ENCODE peak calls at places on chromosomes 1 and 21, in five cellular contexts. N is activated T-helper 1 cell treated with Interleukin-2 at 50 U/mL for 16 hours; E is endothelial cell of umbilical vein; X is PC-3; F is CD8-positive, alpha-beta memory T cell. Q is an unnamed sample.

GRCh38 chr1:81922955-81923354 is 122.2 kb downstream of the ADGRL2 start:
- DNase-seq in N (no peak), E (no peak), X (no peak), F (no peak), Q (no peak)

GRCh38 chr1:235763962-235764361 is 102.7 kb downstream of the LYST start:
- DNase-seq in N (no peak), E (no peak), X (no peak), F (no peak), Q (no peak)

GRCh38 chr1:220219136-220219442 is 53.2 kb downstream of the RAB3GAP2 start:
- DNase-seq in N (no peak), E (no peak), X (no peak), F (no peak), Q (no peak)

GRCh38 chr1:63969461-63969893 is 195.7 kb downstream of the ROR1 start:
- DNase-seq in N (no peak), E (no peak), X (peak), F (no peak), Q (no peak)

GRCh38 chr21:45060675-45061311 is 13.6 kb upstream of the ADARB1 start:
- DNase-seq in N (no peak), E (no peak), X (no peak), F (no peak), Q (no peak)

GRCh38 chr1:10841059-10841458 is 44.6 kb upstream of the CASZ1 start:
- DNase-seq in N (no peak), E (no peak), X (no peak), F (no peak), Q (no peak)

GRCh38 chr1:154943649-154944421 is 7.3 kb upstream of the PMVK start:
- DNase-seq in N (no peak), E (peak), X (peak), F (no peak), Q (no peak)

GRCh38 chr1:108803548-108803947 is 53.3 kb downstream of the AKNAD1 start:
- DNase-seq in N (no peak), E (no peak), X (no peak), F (no peak), Q (no peak)

GRCh38 chr21:45575993-45576837 is 34.0 kb upstream of the SLC19A1 start:
- DNase-seq in N (no peak), E (no peak), X (no peak), F (no peak), Q (no peak)

GRCh38 chr1:8866792-8867415 is 11.6 kb downstream of the ENO1 start:
- DNase-seq in N (no peak), E (no peak), X (no peak), F (no peak), Q (no peak)

GRCh38 chr1:248820041-248820585 is 5.6 kb downstream of the SH3BP5L start:
- DNase-seq in N (no peak), E (no peak), X (no peak), F (no peak), Q (no peak)

GRCh38 chr21:45822429-45823099 is 159.0 kb upstream of the COL6A1 start:
- DNase-seq in N (no peak), E (no peak), X (no peak), F (no peak), Q (no peak)

GRCh38 chr1:91427741-91428140 is 23.1 kb upstream of the HFM1 start:
- DNase-seq in N (no peak), E (no peak), X (no peak), F (no peak), Q (no peak)

GRCh38 chr1:113812661-113813135 is 422 bp upstream of the RSBN1 start:
- DNase-seq in N (no peak), E (no peak), X (no peak), F (no peak), Q (no peak)

GRCh38 chr1:38151399-38151798 is 104.8 kb upstream of the POU3F1 start:
- DNase-seq in N (no peak), E (no peak), X (no peak), F (no peak), Q (no peak)

GRCh38 chr1:230231739-230232075 is 164.7 kb downstream of the GALNT2 start:
- DNase-seq in N (no peak), E (no peak), X (no peak), F (no peak), Q (no peak)

GRCh38 chr1:65343286-65343685 is 33.9 kb downstream of the DNAJC6 start:
- DNase-seq in N (no peak), E (no peak), X (peak), F (no peak), Q (no peak)

GRCh38 chr1:83058327-83058726 is 940.6 kb downstream of the TTLL7 start:
- DNase-seq in N (no peak), E (no peak), X (no peak), F (no peak), Q (no peak)

GRCh38 chr1:84103197-84103992 is 40.7 kb upstream of the PRKACB start:
- DNase-seq in N (no peak), E (peak), X (peak), F (no peak), Q (peak)

GRCh38 chr1:203463469-203464062 is 12.0 kb upstream of the PRELP start:
- DNase-seq in N (no peak), E (no peak), X (peak), F (no peak), Q (no peak)

GRCh38 chr1:13662498-13662897 is 37.5 kb upstream of the PRDM2 start:
- DNase-seq in N (no peak), E (no peak), X (peak), F (no peak), Q (peak)

GRCh38 chr1:175174702-175175102 is 17.9 kb downstream of the KIAA0040 start:
- DNase-seq in N (no peak), E (no peak), X (peak), F (no peak), Q (no peak)

GRCh38 chr1:53293123-53293522 is 34.7 kb downstream of the LRP8 start:
- DNase-seq in N (no peak), E (peak), X (peak), F (no peak), Q (no peak)

GRCh38 chr1:207612762-207613161 is 32.2 kb upstream of the CR1L start:
- DNase-seq in N (no peak), E (no peak), X (no peak), F (no peak), Q (no peak)

GRCh38 chr1:48093696-48094518 is 96.7 kb upstream of the TRABD2B start:
- DNase-seq in N (peak), E (peak), X (peak), F (peak), Q (no peak)

GRCh38 chr1:15426492-15427279 is 11.6 kb upstream of the CTRC start:
- DNase-seq in N (no peak), E (no peak), X (peak), F (no peak), Q (no peak)

GRCh38 chr21:29441651-29442050 is 142.9 kb downstream of the BACH1 start:
- DNase-seq in N (no peak), E (no peak), X (no peak), F (no peak), Q (peak)

GRCh38 chr1:234986750-234987414 is 141.8 kb downstream of the TOMM20 start:
- DNase-seq in N (no peak), E (peak), X (no peak), F (no peak), Q (no peak)

GRCh38 chr1:234968470-234968869 is 160.2 kb downstream of the TOMM20 start:
- DNase-seq in N (no peak), E (no peak), X (no peak), F (no peak), Q (no peak)

GRCh38 chr1:25063591-25064416 is 133.7 kb upstream of the RUNX3 start:
- DNase-seq in N (no peak), E (no peak), X (peak), F (no peak), Q (no peak)